ENCODE peak calls at places on chromosomes 6 and 20, in five cellular contexts. O is heart left ventricle, R is left ventricle myocardium inferior, S is ovary, I is upper lobe of right lung. J is an unnamed sample.

GRCh38 chr6:35972471-35972985 is 51.6 kb upstream of the SRPK1 start:
- DNase-seq in R (no peak), I (no peak), O (no peak), S (no peak), J (no peak)

GRCh38 chr6:16344756-16345155 is 106.4 kb downstream of the GMPR start:
- DNase-seq in S (no peak), R (no peak), I (no peak), O (no peak), J (no peak)

GRCh38 chr20:33673411-33674293 is 576 bp downstream of the NECAB3 start:
- DNase-seq in R (no peak), I (no peak), O (no peak), S (peak; percentile 58), J (peak; percentile 37)

GRCh38 chr20:52269327-52269726 is 77.7 kb upstream of the ZFP64 start:
- DNase-seq in O (no peak), R (no peak), S (no peak), I (no peak), J (no peak)

GRCh38 chr20:37980876-37981275 is 52.4 kb downstream of the TTI1 start:
- DNase-seq in S (no peak), I (no peak), O (no peak), R (no peak), J (no peak)

GRCh38 chr6:97427648-97428047 is 144.6 kb upstream of the MMS22L start:
- DNase-seq in R (no peak), O (no peak), I (no peak), S (no peak), J (no peak)

GRCh38 chr6:2196079-2196679 is 49.2 kb downstream of the GMDS start:
- DNase-seq in I (no peak), O (no peak), R (no peak), S (no peak), J (no peak)

GRCh38 chr6:108848116-108848868 is at the start of gene ARMC2:
- DNase-seq in S (peak; percentile 90), I (peak; percentile 98), R (peak; percentile 94), O (peak; percentile 99), J (peak; percentile 96)

GRCh38 chr6:170291271-170292110 is 613 bp upstream of the DLL1 start:
- DNase-seq in I (peak; percentile 79), R (peak; percentile 78), O (peak; percentile 83), S (no peak), J (peak; percentile 66)

GRCh38 chr20:54488442-54488841 is 13.0 kb downstream of the DOK5 start:
- DNase-seq in S (no peak), I (no peak), O (no peak), R (no peak), J (no peak)

GRCh38 chr6:4404410-4404809 is 269.0 kb upstream of the ECI2 start:
- DNase-seq in S (no peak), I (no peak), R (no peak), O (no peak), J (no peak)

GRCh38 chr20:16801919-16802651 is 53.9 kb downstream of the OTOR start:
- DNase-seq in S (peak; percentile 49), R (peak; percentile 29), I (peak; percentile 74), O (no peak), J (peak; percentile 20)

GRCh38 chr20:53352727-53353440 is 240.8 kb downstream of the ZNF217 start:
- DNase-seq in S (no peak), R (no peak), I (no peak), O (no peak), J (no peak)

GRCh38 chr6:21829126-21829525 is 235.6 kb downstream of the SOX4 start:
- DNase-seq in O (no peak), R (no peak), S (no peak), I (no peak), J (no peak)

GRCh38 chr20:45041464-45042337 is 59.2 kb downstream of the KCNS1 start:
- DNase-seq in O (no peak), R (no peak), S (no peak), I (no peak), J (no peak)

GRCh38 chr6:106318851-106319250 is 6.7 kb downstream of the ATG5 start:
- DNase-seq in I (no peak), O (no peak), R (no peak), S (no peak), J (no peak)

GRCh38 chr6:106318061-106318460 is 7.5 kb downstream of the ATG5 start:
- DNase-seq in I (no peak), S (no peak), O (no peak), R (no peak), J (no peak)

GRCh38 chr6:106321940-106322339 is 3.6 kb downstream of the ATG5 start:
- DNase-seq in R (no peak), S (no peak), I (no peak), O (no peak), J (no peak)

GRCh38 chr6:106315765-106316375 is 9.7 kb downstream of the ATG5 start:
- DNase-seq in R (no peak), I (no peak), S (no peak), O (no peak), J (no peak)

GRCh38 chr6:106316376-106316769 is 9.2 kb downstream of the ATG5 start:
- DNase-seq in S (no peak), R (no peak), I (no peak), O (no peak), J (no peak)
- H3K27ac ChIP-seq in S (no peak overlapping the region), R (no peak overlapping the region), I (no peak overlapping the region), O (no peak overlapping the region), J (no peak overlapping the region)

GRCh38 chr6:57432162-57432561 is 114.7 kb downstream of the PRIM2 start:
- DNase-seq in S (no peak), O (no peak), I (no peak), R (no peak), J (no peak)
- H3K27ac ChIP-seq in S (no peak overlapping the region), O (no peak overlapping the region), I (no peak overlapping the region), R (no peak overlapping the region), J (no peak overlapping the region)

DNA sequence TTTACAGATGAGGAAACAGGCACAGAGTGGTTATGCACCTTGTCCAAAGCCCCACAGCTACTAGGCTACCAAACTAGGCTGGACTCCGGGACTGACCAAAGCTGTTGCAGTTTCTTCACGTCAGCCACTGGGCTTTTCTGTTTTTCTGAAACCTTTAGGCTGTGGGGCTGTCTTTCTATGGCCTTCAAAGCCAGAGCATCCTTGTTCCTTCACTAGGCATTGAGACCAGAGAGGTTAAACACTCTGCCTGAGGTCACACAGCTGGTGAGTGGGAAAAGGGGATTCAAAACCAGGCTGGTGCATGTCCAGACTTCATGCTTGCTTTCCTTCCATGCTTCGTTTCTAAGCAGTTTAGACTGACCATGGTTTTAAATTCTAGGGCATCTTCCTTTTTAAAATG is 97.5 kb upstream of the KCNG1 start:
- DNase-seq in O (no peak), R (no peak), S (no peak), I (no peak), J (no peak)
- H3K27ac ChIP-seq in O (no peak overlapping the region), R (no peak overlapping the region), S (no peak overlapping the region), I (no peak overlapping the region), J (peak overlapping the region; percentile 36)

GRCh38 chr20:10595985-10596384 is 77.8 kb downstream of the JAG1 start:
- DNase-seq in S (no peak), O (no peak), R (no peak), I (no peak), J (no peak)
- H3K27ac ChIP-seq in S (no peak overlapping the region), O (no peak overlapping the region), R (no peak overlapping the region), I (no peak overlapping the region), J (no peak overlapping the region)

GRCh38 chr6:14883921-14884320 is 361.9 kb upstream of the JARID2 start:
- DNase-seq in I (no peak), S (no peak), O (no peak), R (no peak), J (no peak)
- H3K27ac ChIP-seq in I (no peak overlapping the region), S (no peak overlapping the region), O (no peak overlapping the region), R (no peak overlapping the region), J (no peak overlapping the region)

DNA sequence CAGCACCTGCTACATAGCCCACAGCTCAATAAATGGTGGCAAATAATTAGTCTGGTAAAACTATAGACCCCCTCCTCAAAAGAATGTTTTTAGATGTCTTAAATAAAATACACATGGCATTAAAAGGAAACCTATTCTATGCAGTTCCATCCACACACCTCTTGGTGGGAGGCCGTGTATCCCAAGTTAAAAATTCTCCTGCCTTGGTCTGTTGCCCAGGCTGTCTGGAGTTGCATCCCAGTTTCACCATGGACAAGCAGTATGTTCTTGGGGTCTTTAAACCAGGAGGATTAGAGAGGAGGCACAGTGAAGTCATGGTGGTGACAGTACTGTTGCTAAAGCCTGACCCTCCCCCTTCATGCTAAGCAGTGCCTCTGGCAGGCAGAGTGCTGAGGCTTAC is 95.6 kb downstream of the SULF2 start:
- DNase-seq in O (no peak), R (no peak), S (no peak), I (no peak), J (no peak)
- H3K27ac ChIP-seq in O (no peak overlapping the region), R (no peak overlapping the region), S (no peak overlapping the region), I (no peak overlapping the region), J (no peak overlapping the region)